ENCODE peak calls at places on chromosomes 7 and 10, in five cellular contexts. One of them, this sample, is unnamed.

GRCh38 chr7:157558875-157559595 is 222.2 kb downstream of the DNAJB6 start:
- DNase-seq in hepatocyte: no peak
- DNase-seq in skeletal muscle cell: no peak
- DNase-seq in fibroblast of the aortic adventitia: no peak
- DNase-seq in bronchial epithelial cell: no peak
- DNase-seq in this sample: no peak

GRCh38 chr10:639751-640672 is 49.5 kb downstream of the DIP2C start:
- DNase-seq in skeletal muscle cell: no peak
- DNase-seq in bronchial epithelial cell: no peak
- DNase-seq in fibroblast of the aortic adventitia: no peak
- DNase-seq in hepatocyte: no peak
- DNase-seq in this sample: no peak

GRCh38 chr10:86152911-86153310 is 213.7 kb downstream of the GRID1 start:
- DNase-seq in bronchial epithelial cell: no peak
- DNase-seq in fibroblast of the aortic adventitia: no peak
- DNase-seq in hepatocyte: no peak
- DNase-seq in skeletal muscle cell: no peak
- DNase-seq in this sample: no peak

GRCh38 chr10:89346264-89346971 is 18.6 kb downstream of the IFIT3 start:
- DNase-seq in fibroblast of the aortic adventitia: peak
- DNase-seq in skeletal muscle cell: no peak
- DNase-seq in hepatocyte: no peak
- DNase-seq in bronchial epithelial cell: peak
- DNase-seq in this sample: no peak

GRCh38 chr10:3950676-3951275 is 165.8 kb upstream of the KLF6 start:
- DNase-seq in hepatocyte: no peak
- DNase-seq in bronchial epithelial cell: no peak
- DNase-seq in skeletal muscle cell: no peak
- DNase-seq in fibroblast of the aortic adventitia: no peak
- DNase-seq in this sample: no peak

GRCh38 chr10:99467236-99467999 is 37.0 kb upstream of the GOT1 start:
- DNase-seq in hepatocyte: no peak
- DNase-seq in bronchial epithelial cell: peak
- DNase-seq in skeletal muscle cell: no peak
- DNase-seq in fibroblast of the aortic adventitia: peak
- DNase-seq in this sample: no peak

GRCh38 chr10:124403548-124403947 is 15.2 kb downstream of the OAT start:
- DNase-seq in bronchial epithelial cell: peak
- DNase-seq in hepatocyte: peak
- DNase-seq in fibroblast of the aortic adventitia: peak
- DNase-seq in skeletal muscle cell: peak
- DNase-seq in this sample: peak

GRCh38 chr10:5619366-5620211 is 46.8 kb downstream of the ASB13 start:
- DNase-seq in bronchial epithelial cell: no peak
- DNase-seq in hepatocyte: no peak
- DNase-seq in skeletal muscle cell: no peak
- DNase-seq in fibroblast of the aortic adventitia: peak
- DNase-seq in this sample: no peak

GRCh38 chr10:32038777-32039176 is 17.4 kb downstream of the KIF5B start:
- DNase-seq in hepatocyte: no peak
- DNase-seq in skeletal muscle cell: no peak
- DNase-seq in fibroblast of the aortic adventitia: no peak
- DNase-seq in bronchial epithelial cell: no peak
- DNase-seq in this sample: no peak

GRCh38 chr10:61888744-61889143 is 12.8 kb upstream of the ARID5B start:
- DNase-seq in fibroblast of the aortic adventitia: no peak
- DNase-seq in bronchial epithelial cell: peak
- DNase-seq in skeletal muscle cell: no peak
- DNase-seq in hepatocyte: no peak
- DNase-seq in this sample: no peak

GRCh38 chr10:63120554-63120953 is 12.6 kb upstream of the NRBF2 start:
- DNase-seq in hepatocyte: no peak
- DNase-seq in fibroblast of the aortic adventitia: peak
- DNase-seq in bronchial epithelial cell: no peak
- DNase-seq in skeletal muscle cell: peak
- DNase-seq in this sample: no peak

GRCh38 chr10:98323221-98324164 is 55.5 kb upstream of the LOXL4 start:
- DNase-seq in hepatocyte: peak
- DNase-seq in skeletal muscle cell: peak
- DNase-seq in bronchial epithelial cell: peak
- DNase-seq in fibroblast of the aortic adventitia: peak
- DNase-seq in this sample: peak

GRCh38 chr10:23413629-23414089 is 25.2 kb upstream of the OTUD1 start:
- DNase-seq in skeletal muscle cell: no peak
- DNase-seq in bronchial epithelial cell: no peak
- DNase-seq in hepatocyte: no peak
- DNase-seq in fibroblast of the aortic adventitia: no peak
- DNase-seq in this sample: no peak

GRCh38 chr7:44757739-44758138 is 9.1 kb downstream of the ZMIZ2 start:
- DNase-seq in bronchial epithelial cell: no peak
- DNase-seq in skeletal muscle cell: no peak
- DNase-seq in hepatocyte: no peak
- DNase-seq in fibroblast of the aortic adventitia: no peak
- DNase-seq in this sample: no peak

GRCh38 chr7:132858760-132859159 is 223.1 kb downstream of the CHCHD3 start:
- DNase-seq in hepatocyte: no peak
- DNase-seq in skeletal muscle cell: no peak
- DNase-seq in bronchial epithelial cell: no peak
- DNase-seq in fibroblast of the aortic adventitia: no peak
- DNase-seq in this sample: no peak

GRCh38 chr10:33047655-33048054 is 89.6 kb upstream of the ITGB1 start:
- DNase-seq in skeletal muscle cell: no peak
- DNase-seq in fibroblast of the aortic adventitia: peak
- DNase-seq in bronchial epithelial cell: no peak
- DNase-seq in hepatocyte: no peak
- DNase-seq in this sample: no peak

GRCh38 chr10:3398825-3399646 is 226.5 kb upstream of the PITRM1 start:
- DNase-seq in skeletal muscle cell: no peak
- DNase-seq in bronchial epithelial cell: no peak
- DNase-seq in hepatocyte: no peak
- DNase-seq in fibroblast of the aortic adventitia: no peak
- DNase-seq in this sample: no peak

GRCh38 chr7:21472029-21472428 is 44.1 kb downstream of the SP4 start:
- DNase-seq in fibroblast of the aortic adventitia: no peak
- DNase-seq in skeletal muscle cell: no peak
- DNase-seq in bronchial epithelial cell: no peak
- DNase-seq in hepatocyte: no peak
- DNase-seq in this sample: no peak

GRCh38 chr10:43731486-43731885 is 82.8 kb upstream of the ZNF32 start:
- DNase-seq in bronchial epithelial cell: no peak
- DNase-seq in hepatocyte: no peak
- DNase-seq in fibroblast of the aortic adventitia: no peak
- DNase-seq in skeletal muscle cell: no peak
- DNase-seq in this sample: no peak

GRCh38 chr7:84372712-84373111 is 178.1 kb upstream of the SEMA3A start:
- DNase-seq in skeletal muscle cell: no peak
- DNase-seq in hepatocyte: no peak
- DNase-seq in fibroblast of the aortic adventitia: peak
- DNase-seq in bronchial epithelial cell: peak
- DNase-seq in this sample: no peak

GRCh38 chr7:132112111-132112510 is 464.2 kb downstream of the PLXNA4 start:
- DNase-seq in skeletal muscle cell: no peak
- DNase-seq in fibroblast of the aortic adventitia: no peak
- DNase-seq in bronchial epithelial cell: no peak
- DNase-seq in hepatocyte: no peak
- DNase-seq in this sample: no peak

GRCh38 chr7:157710396-157710795 is 373.6 kb downstream of the DNAJB6 start:
- DNase-seq in skeletal muscle cell: no peak
- DNase-seq in fibroblast of the aortic adventitia: no peak
- DNase-seq in hepatocyte: no peak
- DNase-seq in bronchial epithelial cell: no peak
- DNase-seq in this sample: no peak

GRCh38 chr7:111763221-111763791 is 201.0 kb upstream of the IMMP2L start:
- DNase-seq in bronchial epithelial cell: peak
- DNase-seq in fibroblast of the aortic adventitia: peak
- DNase-seq in skeletal muscle cell: no peak
- DNase-seq in hepatocyte: peak
- DNase-seq in this sample: peak

GRCh38 chr10:60444494-60445064 is 54.9 kb upstream of the ANK3 start:
- DNase-seq in bronchial epithelial cell: peak
- DNase-seq in skeletal muscle cell: no peak
- DNase-seq in fibroblast of the aortic adventitia: peak
- DNase-seq in hepatocyte: no peak
- DNase-seq in this sample: no peak

DNA sequence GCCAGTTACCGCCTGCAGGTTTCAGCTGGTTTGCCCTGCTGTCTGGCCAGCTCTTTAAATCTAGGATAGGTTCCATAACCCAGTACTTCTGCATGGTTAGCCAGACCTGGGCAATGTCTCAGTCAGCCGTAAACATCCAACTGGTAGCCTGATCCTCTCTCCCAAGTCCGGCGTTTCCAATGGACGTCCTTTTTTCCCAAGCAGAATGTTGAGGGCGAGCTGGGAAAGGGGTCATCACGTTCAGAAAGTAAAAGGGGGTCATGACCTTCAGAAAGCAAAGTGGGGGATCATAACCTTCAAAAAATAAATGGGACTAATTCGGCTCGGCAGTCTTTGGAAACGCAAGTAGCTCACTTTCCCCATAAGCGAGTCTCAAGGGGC is 430 bp downstream of the PON3 start:
- DNase-seq in hepatocyte: no peak
- DNase-seq in fibroblast of the aortic adventitia: no peak
- DNase-seq in bronchial epithelial cell: no peak
- DNase-seq in skeletal muscle cell: no peak
- DNase-seq in this sample: no peak
- H3K4me3 ChIP-seq in hepatocyte: no peak
- H3K4me3 ChIP-seq in fibroblast of the aortic adventitia: no peak
- H3K4me3 ChIP-seq in bronchial epithelial cell: peak
- H3K4me3 ChIP-seq in skeletal muscle cell: no peak
- H3K4me3 ChIP-seq in this sample: no peak

DNA sequence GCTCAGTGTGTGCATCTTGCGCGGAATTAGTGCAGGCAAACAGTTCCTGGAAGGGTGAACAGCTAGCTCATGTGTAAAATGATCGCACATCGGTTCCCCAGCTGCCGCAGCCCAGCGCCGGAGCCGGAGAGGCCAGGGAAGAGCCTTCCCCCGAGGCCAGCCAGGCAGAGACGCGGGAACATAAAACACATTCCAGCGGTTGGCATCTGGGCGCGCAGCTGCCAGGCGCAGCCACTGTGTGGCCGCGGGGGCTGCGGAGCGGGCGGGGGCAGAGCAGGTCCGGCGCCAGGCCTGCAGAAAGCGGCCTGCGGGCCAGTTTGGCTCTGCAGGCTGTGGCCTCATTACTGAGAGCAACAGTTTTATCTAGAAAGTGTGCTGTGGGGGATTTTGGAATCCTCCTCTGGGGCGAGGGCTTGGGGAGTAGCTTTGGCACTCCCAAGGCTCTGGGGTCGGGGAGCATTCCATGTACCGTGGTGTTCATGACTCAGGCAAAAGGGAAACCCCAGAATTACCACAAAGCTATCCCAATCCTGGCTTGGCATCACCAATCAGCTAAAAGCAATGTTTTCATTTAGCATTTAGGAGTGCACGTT is 74.3 kb downstream of the SAMD9 start:
- DNase-seq in bronchial epithelial cell: peak
- DNase-seq in skeletal muscle cell: peak
- DNase-seq in hepatocyte: peak
- DNase-seq in fibroblast of the aortic adventitia: peak
- DNase-seq in this sample: no peak
- H3K4me3 ChIP-seq in bronchial epithelial cell: peak
- H3K4me3 ChIP-seq in skeletal muscle cell: peak
- H3K4me3 ChIP-seq in hepatocyte: no peak
- H3K4me3 ChIP-seq in fibroblast of the aortic adventitia: peak
- H3K4me3 ChIP-seq in this sample: no peak

GRCh38 chr10:27503498-27504006 is 552 bp upstream of the RAB18 start:
- DNase-seq in bronchial epithelial cell: no peak
- DNase-seq in skeletal muscle cell: no peak
- DNase-seq in hepatocyte: no peak
- DNase-seq in fibroblast of the aortic adventitia: no peak
- DNase-seq in this sample: no peak
- H3K4me3 ChIP-seq in bronchial epithelial cell: peak
- H3K4me3 ChIP-seq in skeletal muscle cell: peak
- H3K4me3 ChIP-seq in hepatocyte: no peak
- H3K4me3 ChIP-seq in fibroblast of the aortic adventitia: peak
- H3K4me3 ChIP-seq in this sample: no peak

GRCh38 chr7:1667566-1668485 is 2.3 kb upstream of the ELFN1 start:
- DNase-seq in skeletal muscle cell: no peak
- DNase-seq in hepatocyte: peak
- DNase-seq in bronchial epithelial cell: no peak
- DNase-seq in fibroblast of the aortic adventitia: no peak
- DNase-seq in this sample: no peak

GRCh38 chr7:1668486-1668931 is 1.6 kb upstream of the ELFN1 start:
- DNase-seq in fibroblast of the aortic adventitia: no peak
- DNase-seq in skeletal muscle cell: no peak
- DNase-seq in hepatocyte: peak
- DNase-seq in bronchial epithelial cell: no peak
- DNase-seq in this sample: peak

GRCh38 chr7:1665721-1666250 is 4.3 kb upstream of the ELFN1 start:
- DNase-seq in hepatocyte: peak
- DNase-seq in bronchial epithelial cell: no peak
- DNase-seq in skeletal muscle cell: no peak
- DNase-seq in fibroblast of the aortic adventitia: no peak
- DNase-seq in this sample: no peak

GRCh38 chr7:1666251-1666778 is 3.8 kb upstream of the ELFN1 start:
- DNase-seq in bronchial epithelial cell: no peak
- DNase-seq in fibroblast of the aortic adventitia: no peak
- DNase-seq in skeletal muscle cell: no peak
- DNase-seq in hepatocyte: peak
- DNase-seq in this sample: peak

GRCh38 chr7:1666779-1667565 is 3.1 kb upstream of the ELFN1 start:
- DNase-seq in bronchial epithelial cell: no peak
- DNase-seq in skeletal muscle cell: no peak
- DNase-seq in hepatocyte: peak
- DNase-seq in fibroblast of the aortic adventitia: no peak
- DNase-seq in this sample: peak
- H3K4me3 ChIP-seq in bronchial epithelial cell: peak
- H3K4me3 ChIP-seq in skeletal muscle cell: peak
- H3K4me3 ChIP-seq in hepatocyte: peak
- H3K4me3 ChIP-seq in fibroblast of the aortic adventitia: peak
- H3K4me3 ChIP-seq in this sample: no peak

DNA sequence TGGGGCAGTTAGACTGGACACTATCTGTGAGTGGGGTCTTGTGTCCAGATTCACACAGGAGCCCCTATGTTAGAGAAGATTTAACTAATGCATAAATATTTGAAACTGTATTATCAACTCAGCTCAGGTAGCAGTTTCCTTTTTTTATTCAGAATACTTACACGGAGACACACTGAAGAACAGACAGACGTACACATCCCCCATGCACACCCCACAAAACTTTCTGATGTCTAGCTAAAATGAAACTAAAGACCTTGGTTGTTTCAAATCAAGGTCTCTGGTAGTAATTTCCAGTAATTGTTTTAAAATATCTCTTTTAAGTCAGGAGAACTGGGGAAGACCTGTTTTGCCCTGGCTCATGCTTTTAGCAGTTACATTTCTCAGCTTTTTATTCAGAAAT is 55.7 kb upstream of the PRKCQ start:
- DNase-seq in fibroblast of the aortic adventitia: no peak
- DNase-seq in bronchial epithelial cell: no peak
- DNase-seq in hepatocyte: no peak
- DNase-seq in skeletal muscle cell: no peak
- DNase-seq in this sample: no peak
- H3K4me3 ChIP-seq in fibroblast of the aortic adventitia: no peak
- H3K4me3 ChIP-seq in bronchial epithelial cell: no peak
- H3K4me3 ChIP-seq in hepatocyte: no peak
- H3K4me3 ChIP-seq in skeletal muscle cell: no peak
- H3K4me3 ChIP-seq in this sample: no peak

This sample was measured in body of pancreas.